ENCODE peak calls at places on chromosomes 1 and 21, in five cellular contexts. N is psoas muscle; S is cardiac fibroblast; Q is mesenchymal stem cell; C is CD8-positive, alpha-beta memory T cell. V is an unnamed sample.

GRCh38 chr1:4113897-4114296 is 213.8 kb upstream of the C1orf174 start:
- DNase-seq in N (no peak), S (no peak), Q (no peak), C (no peak), V (no peak)

GRCh38 chr21:43267391-43268085 is 98.7 kb downstream of the CRYAA start:
- DNase-seq in N (peak), S (no peak), Q (no peak), C (no peak), V (peak)

GRCh38 chr1:171251741-171252300 is 3.5 kb downstream of the FMO1 start:
- DNase-seq in N (no peak), S (peak), Q (peak), C (no peak), V (peak)

GRCh38 chr1:248841702-248842395 is 3.8 kb downstream of the ZNF672 start:
- DNase-seq in N (peak), S (peak), Q (peak), C (no peak), V (peak)

GRCh38 chr1:151681921-151682320 is 34.7 kb downstream of the CELF3 start:
- DNase-seq in N (no peak), S (no peak), Q (no peak), C (no peak), V (no peak)

GRCh38 chr1:247548092-247548491 is 842 bp upstream of the GCSAML start:
- DNase-seq in N (no peak), S (no peak), Q (no peak), C (no peak), V (no peak)

GRCh38 chr1:222546548-222547259 is 1.2 kb downstream of the HHIPL2 start:
- DNase-seq in N (no peak), S (peak), Q (peak), C (no peak), V (peak)

GRCh38 chr1:35539073-35539823 is 18.0 kb downstream of the KIAA0319L start:
- DNase-seq in N (no peak), S (peak), Q (no peak), C (no peak), V (no peak)

GRCh38 chr1:114274621-114275317 is 121.1 kb upstream of the SYT6 start:
- DNase-seq in N (no peak), S (no peak), Q (no peak), C (no peak), V (no peak)

GRCh38 chr1:54475357-54476230 is 69.4 kb upstream of the SSBP3 start:
- DNase-seq in N (no peak), S (no peak), Q (no peak), C (peak), V (peak)
- H3K4me3 ChIP-seq in N (peak), S (no peak), Q (no peak), C (peak), V (no peak)

GRCh38 chr1:6546326-6546725 is 8.0 kb downstream of the NOL9 start:
- DNase-seq in N (no peak), S (no peak), Q (no peak), C (no peak), V (no peak)
- H3K4me3 ChIP-seq in N (no peak), S (no peak), Q (no peak), C (no peak), V (no peak)

GRCh38 chr1:76302711-76303347 is 228.3 kb downstream of the ST6GALNAC3 start:
- DNase-seq in N (no peak), S (no peak), Q (no peak), C (no peak), V (no peak)
- H3K4me3 ChIP-seq in N (no peak), S (no peak), Q (no peak), C (no peak), V (peak)

GRCh38 chr1:154609398-154610380 is 1.7 kb upstream of the ADAR start:
- DNase-seq in N (no peak), S (peak), Q (peak), C (peak), V (no peak)
- H3K4me3 ChIP-seq in N (no peak), S (no peak), Q (no peak), C (peak), V (no peak)

DNA sequence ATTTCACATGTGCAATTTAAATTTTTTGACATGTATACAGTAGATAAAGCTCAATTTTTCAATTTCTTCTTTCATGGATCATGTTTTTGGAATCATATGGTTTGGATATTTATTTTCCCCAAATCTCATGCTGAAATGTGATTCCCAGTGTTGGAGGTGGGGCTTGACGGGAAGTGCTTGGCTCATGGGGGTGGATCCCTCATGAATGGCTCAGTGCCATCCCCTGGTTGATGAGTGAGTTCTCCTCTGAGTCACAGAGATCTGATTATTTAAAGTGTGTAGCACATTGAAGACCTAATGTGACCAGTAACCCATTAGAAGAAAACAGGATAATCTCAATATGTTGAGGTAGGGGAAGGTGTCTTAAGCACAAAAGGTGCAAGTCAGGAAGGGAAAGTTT is 9.1 kb upstream of the IFI16 start:
- DNase-seq in N (peak), S (peak), Q (peak), C (no peak), V (peak)
- H3K4me3 ChIP-seq in N (peak), S (peak), Q (no peak), C (no peak), V (peak)

GRCh38 chr21:41068411-41069304 is 99.3 kb upstream of the BACE2 start:
- DNase-seq in N (peak), S (peak), Q (no peak), C (peak), V (peak)
- H3K4me3 ChIP-seq in N (peak), S (no peak), Q (no peak), C (no peak), V (no peak)

DNA sequence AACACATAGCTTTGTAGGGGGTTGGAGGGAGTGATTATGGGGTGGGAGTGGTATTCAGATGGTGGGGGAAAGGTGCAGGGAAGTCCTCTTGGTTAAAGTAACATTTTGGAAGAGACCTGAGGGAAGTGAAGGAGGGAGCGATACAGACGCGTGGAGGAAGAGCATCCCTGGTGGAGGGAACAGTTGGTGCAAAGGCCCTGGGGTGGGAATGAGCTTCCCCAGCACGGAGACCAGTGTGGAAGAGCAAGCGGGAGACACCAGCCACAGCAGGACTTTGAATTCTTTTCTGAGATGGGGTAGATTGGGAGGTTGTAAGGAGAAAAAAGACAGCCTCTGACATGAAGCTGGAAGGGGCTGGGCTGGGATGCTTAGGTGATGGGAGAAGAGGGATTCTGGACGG is 23.5 kb downstream of the DHRS3 start:
- DNase-seq in N (no peak), S (no peak), Q (no peak), C (no peak), V (no peak)
- H3K4me3 ChIP-seq in N (peak), S (no peak), Q (no peak), C (peak), V (no peak)